ENCODE peak calls at places on chromosomes 3 and 15, in eight cellular contexts. One of them, this sample, is unnamed.
A peak's percentile ranks its signal among the peaks of the same experiment; 100 is the strongest.

GRCh38 chr15:62390793-62391543 is 225.9 kb upstream of the C2CD4B start:
- DNase-seq in esophagus squamous epithelium: no peak
- DNase-seq in Peyer's patch: peak; percentile 72
- DNase-seq in ovary: peak; percentile 64
- DNase-seq in A549: peak; percentile 52
- DNase-seq in stomach: peak; percentile 43
- DNase-seq in uterus: peak; percentile 41
- DNase-seq in adrenal gland: peak; percentile 41
- DNase-seq in this sample: no peak

GRCh38 chr3:60363817-60364216 is 887.4 kb downstream of the FHIT start:
- DNase-seq in A549: no peak
- DNase-seq in Peyer's patch: no peak
- DNase-seq in uterus: no peak
- DNase-seq in stomach: no peak
- DNase-seq in ovary: no peak
- DNase-seq in adrenal gland: no peak
- DNase-seq in esophagus squamous epithelium: no peak
- DNase-seq in this sample: no peak

GRCh38 chr3:104635872-104636580 is 730.7 kb upstream of the ALCAM start:
- DNase-seq in stomach: peak; percentile 58
- DNase-seq in Peyer's patch: no peak
- DNase-seq in A549: no peak
- DNase-seq in ovary: no peak
- DNase-seq in esophagus squamous epithelium: no peak
- DNase-seq in adrenal gland: peak; percentile 40
- DNase-seq in uterus: no peak
- DNase-seq in this sample: no peak

GRCh38 chr15:69854521-69855171 is 243.1 kb downstream of the TLE3 start:
- DNase-seq in adrenal gland: no peak
- DNase-seq in uterus: no peak
- DNase-seq in Peyer's patch: no peak
- DNase-seq in stomach: no peak
- DNase-seq in A549: no peak
- DNase-seq in ovary: no peak
- DNase-seq in esophagus squamous epithelium: no peak
- DNase-seq in this sample: no peak

GRCh38 chr3:2793987-2794386 is 316.2 kb downstream of the IL5RA start:
- DNase-seq in ovary: no peak
- DNase-seq in uterus: no peak
- DNase-seq in stomach: no peak
- DNase-seq in A549: no peak
- DNase-seq in Peyer's patch: no peak
- DNase-seq in adrenal gland: no peak
- DNase-seq in esophagus squamous epithelium: no peak
- DNase-seq in this sample: no peak

GRCh38 chr15:70533931-70534742 is 229.2 kb downstream of the UACA start:
- DNase-seq in stomach: no peak
- DNase-seq in adrenal gland: no peak
- DNase-seq in ovary: no peak
- DNase-seq in uterus: no peak
- DNase-seq in A549: no peak
- DNase-seq in Peyer's patch: no peak
- DNase-seq in esophagus squamous epithelium: no peak
- DNase-seq in this sample: no peak

GRCh38 chr15:38672814-38673292 is 108.2 kb upstream of the RASGRP1 start:
- DNase-seq in adrenal gland: no peak
- DNase-seq in Peyer's patch: no peak
- DNase-seq in esophagus squamous epithelium: no peak
- DNase-seq in uterus: no peak
- DNase-seq in ovary: no peak
- DNase-seq in stomach: no peak
- DNase-seq in A549: no peak
- DNase-seq in this sample: no peak

GRCh38 chr15:90142216-90143175 is 40.2 kb upstream of the IDH2 start:
- DNase-seq in esophagus squamous epithelium: no peak
- DNase-seq in A549: no peak
- DNase-seq in Peyer's patch: no peak
- DNase-seq in stomach: no peak
- DNase-seq in uterus: no peak
- DNase-seq in adrenal gland: no peak
- DNase-seq in ovary: no peak
- DNase-seq in this sample: no peak

GRCh38 chr3:82643948-82644347 is 882.5 kb upstream of the GBE1 start:
- DNase-seq in stomach: no peak
- DNase-seq in A549: no peak
- DNase-seq in esophagus squamous epithelium: no peak
- DNase-seq in Peyer's patch: no peak
- DNase-seq in uterus: no peak
- DNase-seq in adrenal gland: no peak
- DNase-seq in ovary: no peak
- DNase-seq in this sample: no peak

GRCh38 chr3:190044142-190044541 is 76.6 kb downstream of the P3H2 start:
- DNase-seq in adrenal gland: no peak
- DNase-seq in Peyer's patch: no peak
- DNase-seq in ovary: no peak
- DNase-seq in esophagus squamous epithelium: no peak
- DNase-seq in stomach: no peak
- DNase-seq in A549: no peak
- DNase-seq in uterus: no peak
- DNase-seq in this sample: no peak

GRCh38 chr3:36957862-36958686 is 13.2 kb upstream of the TRANK1 start:
- DNase-seq in adrenal gland: peak; percentile 27
- DNase-seq in Peyer's patch: no peak
- DNase-seq in ovary: no peak
- DNase-seq in stomach: no peak
- DNase-seq in esophagus squamous epithelium: no peak
- DNase-seq in A549: peak; percentile 58
- DNase-seq in uterus: no peak
- DNase-seq in this sample: no peak

GRCh38 chr3:38454884-38455638 is 1.4 kb downstream of the ACVR2B start:
- DNase-seq in Peyer's patch: peak; percentile 88
- DNase-seq in A549: peak; percentile 82
- DNase-seq in esophagus squamous epithelium: no peak
- DNase-seq in stomach: peak; percentile 87
- DNase-seq in uterus: peak; percentile 79
- DNase-seq in ovary: peak; percentile 88
- DNase-seq in adrenal gland: peak; percentile 90
- DNase-seq in this sample: peak; percentile 75

GRCh38 chr15:62392411-62392810 is 227.3 kb upstream of the C2CD4B start:
- DNase-seq in ovary: no peak
- DNase-seq in esophagus squamous epithelium: no peak
- DNase-seq in uterus: no peak
- DNase-seq in stomach: no peak
- DNase-seq in adrenal gland: no peak
- DNase-seq in A549: no peak
- DNase-seq in Peyer's patch: no peak
- DNase-seq in this sample: no peak

GRCh38 chr3:50642382-50642781 is 25.4 kb downstream of the MAPKAPK3 start:
- DNase-seq in ovary: no peak
- DNase-seq in uterus: no peak
- DNase-seq in adrenal gland: no peak
- DNase-seq in A549: no peak
- DNase-seq in stomach: no peak
- DNase-seq in Peyer's patch: no peak
- DNase-seq in esophagus squamous epithelium: no peak
- DNase-seq in this sample: no peak

GRCh38 chr15:45091161-45091560 is 22.8 kb downstream of the DUOX2 start:
- DNase-seq in uterus: no peak
- DNase-seq in adrenal gland: peak; percentile 47
- DNase-seq in Peyer's patch: no peak
- DNase-seq in stomach: no peak
- DNase-seq in ovary: no peak
- DNase-seq in A549: no peak
- DNase-seq in esophagus squamous epithelium: no peak
- DNase-seq in this sample: no peak

GRCh38 chr3:35483131-35483530 is 156.2 kb upstream of the ARPP21 start:
- DNase-seq in uterus: no peak
- DNase-seq in adrenal gland: no peak
- DNase-seq in esophagus squamous epithelium: no peak
- DNase-seq in ovary: no peak
- DNase-seq in A549: no peak
- DNase-seq in Peyer's patch: no peak
- DNase-seq in stomach: no peak
- DNase-seq in this sample: no peak

GRCh38 chr15:94131875-94132274 is 99.5 kb upstream of the MCTP2 start:
- DNase-seq in esophagus squamous epithelium: no peak
- DNase-seq in ovary: no peak
- DNase-seq in A549: no peak
- DNase-seq in uterus: no peak
- DNase-seq in adrenal gland: no peak
- DNase-seq in Peyer's patch: no peak
- DNase-seq in stomach: no peak
- DNase-seq in this sample: no peak

GRCh38 chr15:40963201-40963600 is 9.9 kb downstream of the CHAC1 start:
- DNase-seq in A549: no peak
- DNase-seq in Peyer's patch: no peak
- DNase-seq in ovary: no peak
- DNase-seq in adrenal gland: no peak
- DNase-seq in stomach: no peak
- DNase-seq in esophagus squamous epithelium: no peak
- DNase-seq in uterus: no peak
- DNase-seq in this sample: no peak
- TF ChIP-seq POLR2A in A549: no peak
- TF ChIP-seq POLR2A in Peyer's patch: no peak
- TF ChIP-seq POLR2A in ovary: no peak
- TF ChIP-seq POLR2A in adrenal gland: no peak
- TF ChIP-seq POLR2A in stomach: no peak
- TF ChIP-seq POLR2A in esophagus squamous epithelium: no peak
- TF ChIP-seq POLR2A in uterus: no peak
- TF ChIP-seq POLR2A in this sample: no peak

DNA sequence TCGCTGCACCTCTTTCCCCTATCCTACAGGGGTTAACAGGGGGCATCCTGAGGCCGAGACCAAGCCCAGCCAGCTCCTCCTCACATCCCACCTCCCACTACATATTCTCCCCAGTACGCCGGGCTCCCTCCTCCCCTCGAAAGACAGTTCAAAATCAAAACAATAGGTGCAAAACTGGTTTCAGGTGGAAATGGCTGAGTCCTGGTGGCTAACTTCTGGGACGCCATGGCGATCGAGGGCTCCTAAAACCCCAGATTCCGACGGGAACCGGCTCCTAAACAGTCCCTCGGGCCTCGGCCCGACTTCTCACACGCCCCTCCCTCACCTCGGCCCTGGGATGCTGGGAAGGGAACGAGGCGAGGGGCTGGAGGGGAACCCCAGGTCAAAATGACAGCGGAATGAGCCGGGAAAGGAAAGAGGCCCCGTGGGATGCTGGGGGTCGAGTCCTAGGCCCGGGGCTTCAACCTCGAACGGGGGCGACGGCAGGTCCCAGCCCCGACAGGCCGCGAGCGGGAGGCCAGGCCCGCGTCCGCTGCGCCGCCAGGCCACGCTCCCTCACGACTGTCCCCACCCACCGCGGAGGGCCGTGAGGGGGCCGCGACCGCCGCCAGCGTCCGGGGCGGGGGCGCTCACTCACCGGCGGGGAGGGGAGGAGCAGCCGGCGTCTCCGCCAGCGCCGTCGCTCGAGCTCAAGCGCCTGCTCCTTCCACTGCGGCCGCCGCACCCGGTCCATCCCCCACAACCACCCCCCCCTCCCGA is 475 bp downstream of the TMCC1 start:
- DNase-seq in ovary: no peak
- DNase-seq in A549: peak; percentile 22
- DNase-seq in stomach: no peak
- DNase-seq in esophagus squamous epithelium: no peak
- DNase-seq in Peyer's patch: no peak
- DNase-seq in adrenal gland: peak; percentile 58
- DNase-seq in uterus: peak; percentile 67
- DNase-seq in this sample: peak; percentile 80
- TF ChIP-seq POLR2A in ovary: peak; percentile 46
- TF ChIP-seq POLR2A in A549: peak; percentile 37
- TF ChIP-seq POLR2A in stomach: no peak
- TF ChIP-seq POLR2A in esophagus squamous epithelium: no peak
- TF ChIP-seq POLR2A in Peyer's patch: peak; percentile 30
- TF ChIP-seq POLR2A in adrenal gland: peak; percentile 58
- TF ChIP-seq POLR2A in uterus: peak; percentile 49
- TF ChIP-seq POLR2A in this sample: peak; percentile 67

GRCh38 chr3:53597136-53597915 is 102.9 kb downstream of the CACNA1D start:
- DNase-seq in esophagus squamous epithelium: no peak
- DNase-seq in ovary: no peak
- DNase-seq in uterus: no peak
- DNase-seq in Peyer's patch: no peak
- DNase-seq in stomach: no peak
- DNase-seq in A549: no peak
- DNase-seq in adrenal gland: peak; percentile 18
- DNase-seq in this sample: no peak
- TF ChIP-seq POLR2A in esophagus squamous epithelium: no peak
- TF ChIP-seq POLR2A in ovary: no peak
- TF ChIP-seq POLR2A in uterus: no peak
- TF ChIP-seq POLR2A in Peyer's patch: no peak
- TF ChIP-seq POLR2A in stomach: no peak
- TF ChIP-seq POLR2A in A549: no peak
- TF ChIP-seq POLR2A in adrenal gland: no peak
- TF ChIP-seq POLR2A in this sample: no peak

GRCh38 chr3:48898383-48899234 is at the start of gene SLC25A20:
- DNase-seq in uterus: peak; percentile 89
- DNase-seq in A549: peak; percentile 70
- DNase-seq in ovary: peak; percentile 91
- DNase-seq in Peyer's patch: peak; percentile 97
- DNase-seq in stomach: peak; percentile 96
- DNase-seq in adrenal gland: peak; percentile 90
- DNase-seq in esophagus squamous epithelium: peak; percentile 47
- DNase-seq in this sample: peak; percentile 97
- TF ChIP-seq POLR2A in uterus: peak; percentile 53
- TF ChIP-seq POLR2A in A549: no peak
- TF ChIP-seq POLR2A in ovary: peak; percentile 18
- TF ChIP-seq POLR2A in Peyer's patch: peak; percentile 57
- TF ChIP-seq POLR2A in stomach: no peak
- TF ChIP-seq POLR2A in adrenal gland: no peak
- TF ChIP-seq POLR2A in esophagus squamous epithelium: no peak
- TF ChIP-seq POLR2A in this sample: peak; percentile 48

GRCh38 chr15:59140422-59141226 is 35.7 kb downstream of the CCNB2 start:
- DNase-seq in esophagus squamous epithelium: no peak
- DNase-seq in ovary: no peak
- DNase-seq in adrenal gland: no peak
- DNase-seq in A549: no peak
- DNase-seq in Peyer's patch: no peak
- DNase-seq in stomach: no peak
- DNase-seq in uterus: no peak
- DNase-seq in this sample: no peak
- TF ChIP-seq POLR2A in esophagus squamous epithelium: no peak
- TF ChIP-seq POLR2A in ovary: no peak
- TF ChIP-seq POLR2A in adrenal gland: no peak
- TF ChIP-seq POLR2A in A549: no peak
- TF ChIP-seq POLR2A in Peyer's patch: no peak
- TF ChIP-seq POLR2A in stomach: no peak
- TF ChIP-seq POLR2A in uterus: no peak
- TF ChIP-seq POLR2A in this sample: no peak

GRCh38 chr3:121545564-121546455 is at the start of gene POLQ:
- DNase-seq in stomach: peak; percentile 91
- DNase-seq in esophagus squamous epithelium: peak; percentile 62
- DNase-seq in uterus: peak; percentile 87
- DNase-seq in Peyer's patch: peak; percentile 88
- DNase-seq in adrenal gland: peak; percentile 93
- DNase-seq in ovary: peak; percentile 89
- DNase-seq in A549: peak; percentile 92
- DNase-seq in this sample: peak; percentile 68
- TF ChIP-seq POLR2A in stomach: no peak
- TF ChIP-seq POLR2A in esophagus squamous epithelium: no peak
- TF ChIP-seq POLR2A in uterus: no peak
- TF ChIP-seq POLR2A in Peyer's patch: peak; percentile 11
- TF ChIP-seq POLR2A in adrenal gland: no peak
- TF ChIP-seq POLR2A in ovary: no peak
- TF ChIP-seq POLR2A in A549: peak; percentile 48
- TF ChIP-seq POLR2A in this sample: peak; percentile 56

This sample was measured in H54.